ENCODE peak calls at places on chromosomes 4 and X, in four cellular contexts. G is body of pancreas, O is lung, Z is kidney epithelial cell. K is an unnamed sample.

GRCh38 chrX:133089411-133089810 is 7.5 kb downstream of the USP26 start:
- DNase-seq in G (no peak), O (no peak), Z (no peak), K (no peak)

GRCh38 chrX:78024349-78025108 is 55.1 kb upstream of the PGAM4 start:
- DNase-seq in G (peak; percentile 82), O (peak; percentile 31), Z (no peak), K (peak; percentile 79)

GRCh38 chr4:149638073-149638472 is 177.6 kb downstream of the IQCM start:
- DNase-seq in G (no peak), O (no peak), Z (no peak), K (no peak)

GRCh38 chr4:95027906-95028618 is 270.3 kb downstream of the BMPR1B start:
- DNase-seq in G (no peak), O (no peak), Z (no peak), K (no peak)

GRCh38 chrX:65406532-65406931 is 128.1 kb downstream of the LAS1L start:
- DNase-seq in G (no peak), O (no peak), Z (no peak), K (no peak)

GRCh38 chr4:18020145-18020670 is 1.3 kb downstream of the LCORL start:
- DNase-seq in G (no peak), O (no peak), Z (no peak), K (peak; percentile 44)

GRCh38 chr4:25937801-25938200 is 23.8 kb downstream of the SMIM20 start:
- DNase-seq in G (no peak), O (no peak), Z (no peak), K (no peak)

GRCh38 chrX:23559975-23560374 is 107.3 kb upstream of the PRDX4 start:
- DNase-seq in G (no peak), O (no peak), Z (no peak), K (no peak)

GRCh38 chr4:164955107-164955805 is 22.2 kb downstream of the TRIM61 start:
- DNase-seq in G (no peak), O (no peak), Z (no peak), K (no peak)

GRCh38 chr4:164959896-164960295 is 17.6 kb downstream of the TRIM61 start:
- DNase-seq in G (no peak), O (no peak), Z (no peak), K (no peak)

GRCh38 chr4:164952551-164952950 is 24.9 kb downstream of the TRIM61 start:
- DNase-seq in G (no peak), O (peak; percentile 15), Z (no peak), K (no peak)

GRCh38 chr4:164956766-164957643 is 20.5 kb downstream of the TRIM61 start:
- DNase-seq in G (peak; percentile 70), O (peak; percentile 88), Z (peak; percentile 45), K (peak; percentile 87)
- TF ChIP-seq CTCF in G (no peak), O (no peak), Z (no peak), K (no peak)

DNA sequence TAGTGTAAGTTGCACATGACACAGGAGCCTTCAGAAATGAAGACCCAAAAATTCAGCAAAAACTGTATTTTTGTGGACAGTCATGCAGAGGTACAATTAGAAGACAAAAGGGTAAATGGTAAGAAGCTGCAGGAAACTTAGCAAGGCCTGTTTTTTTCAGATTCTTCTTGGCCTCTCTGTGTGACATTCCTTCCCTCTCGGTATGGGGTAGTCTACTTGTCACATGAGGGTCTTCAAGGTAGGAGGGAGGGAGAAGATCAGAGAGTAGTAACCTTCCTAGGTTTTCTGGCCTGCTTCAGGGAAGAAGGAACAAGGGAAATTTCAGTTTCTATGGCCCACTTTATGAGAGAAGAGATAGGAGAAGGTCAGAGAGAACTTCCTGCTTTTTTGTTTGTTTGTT is 230.4 kb upstream of the PPP1R2C start:
- DNase-seq in G (no peak), O (no peak), Z (no peak), K (no peak)
- H3K4me3 ChIP-seq in G (no peak overlapping the region), O (no peak overlapping the region), Z (no peak overlapping the region), K (no peak overlapping the region)

GRCh38 chr4:185167205-185167604 is 24.1 kb downstream of the SLC25A4 start:
- DNase-seq in G (no peak), O (no peak), Z (no peak), K (no peak)
- TF ChIP-seq CTCF in G (no peak), O (no peak), Z (no peak), K (no peak)

DNA sequence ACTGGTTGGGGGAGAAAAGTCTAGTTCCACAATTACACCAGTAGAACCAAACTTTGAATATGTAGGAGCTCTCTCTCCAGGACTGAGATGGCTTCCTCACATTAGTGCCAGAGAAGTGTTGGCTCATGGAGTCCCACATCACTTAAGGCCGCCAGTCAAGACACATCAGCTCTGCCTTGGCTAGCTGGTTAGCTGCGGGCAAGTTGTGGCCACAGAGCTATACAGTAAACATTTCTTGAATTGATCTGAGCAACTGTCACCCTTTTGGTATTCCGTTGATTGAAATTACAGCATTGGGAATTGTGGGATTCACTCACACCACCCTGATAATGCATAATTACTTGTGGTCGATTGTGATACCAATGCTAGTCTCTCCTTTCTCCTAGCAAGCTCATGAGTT is 76.2 kb downstream of the LNX1 start:
- DNase-seq in G (no peak), O (no peak), Z (no peak), K (no peak)
- H3K4me3 ChIP-seq in G (no peak overlapping the region), O (no peak overlapping the region), Z (no peak overlapping the region), K (no peak overlapping the region)

GRCh38 chr4:154928640-154929257 is 147.7 kb downstream of the RBM46 start:
- DNase-seq in G (no peak), O (no peak), Z (peak; percentile 10), K (peak; percentile 23)
- TF ChIP-seq CTCF in G (peak; percentile 29), O (no peak), Z (peak; percentile 68), K (no peak)

GRCh38 chrX:136112781-136113180 is 34.6 kb upstream of the FHL1 start:
- DNase-seq in G (no peak), O (no peak), Z (no peak), K (no peak)

GRCh38 chrX:136115909-136116297 is 31.4 kb upstream of the FHL1 start:
- DNase-seq in G (no peak), O (no peak), Z (no peak), K (no peak)

GRCh38 chrX:136112286-136112685 is 35.0 kb upstream of the FHL1 start:
- DNase-seq in G (no peak), O (no peak), Z (no peak), K (no peak)

DNA sequence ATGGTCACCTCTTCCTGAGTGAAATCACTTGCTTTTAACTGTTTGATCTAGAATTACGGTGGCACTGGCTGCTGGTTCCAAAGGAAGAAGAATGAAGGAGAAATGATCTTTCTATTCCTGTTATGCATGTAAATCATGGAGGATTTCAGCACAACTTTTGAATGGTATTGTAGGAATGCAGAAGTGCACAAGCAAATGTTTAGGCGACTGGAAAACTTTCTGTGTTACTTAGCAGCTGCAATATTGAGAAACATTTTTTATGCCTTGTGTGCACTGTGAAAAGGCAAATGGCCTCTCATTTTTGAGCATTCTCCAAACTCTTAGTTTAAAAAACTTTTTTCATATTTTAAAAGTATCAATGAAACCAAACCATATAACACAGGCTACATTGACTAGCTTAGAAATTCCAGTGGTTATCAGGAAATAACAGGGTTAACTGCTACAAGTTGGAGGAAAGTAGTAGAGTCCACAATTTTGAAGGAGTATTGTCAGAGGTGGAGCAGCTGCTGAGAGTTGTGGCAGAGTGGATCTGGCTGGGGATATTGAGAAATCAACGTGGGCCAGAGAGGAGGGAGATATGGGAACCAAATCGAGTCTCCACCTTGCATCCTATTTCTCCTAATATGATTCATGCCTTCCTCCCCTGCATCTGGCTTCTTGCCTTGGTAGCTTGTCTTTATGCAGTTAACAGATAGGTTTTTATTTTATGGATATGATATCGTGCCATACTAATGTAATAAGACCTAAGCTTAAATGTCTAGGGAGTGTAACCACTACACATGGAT is 32.0 kb upstream of the FHL1 start:
- DNase-seq in G (no peak), O (no peak), Z (no peak), K (no peak)
- H3K4me3 ChIP-seq in G (no peak overlapping the region), O (no peak overlapping the region), Z (no peak overlapping the region), K (no peak overlapping the region)

GRCh38 chr4:98506462-98507132 is 151.8 kb downstream of the TSPAN5 start:
- DNase-seq in G (no peak), O (no peak), Z (no peak), K (no peak)
- TF ChIP-seq CTCF in G (peak; percentile 9), O (no peak), Z (peak; percentile 42), K (no peak)

GRCh38 chr4:121688261-121688660 is 8.5 kb downstream of the ANXA5 start:
- DNase-seq in G (no peak), O (no peak), Z (no peak), K (no peak)
- H3K4me3 ChIP-seq in G (no peak overlapping the region), O (no peak overlapping the region), Z (no peak overlapping the region), K (no peak overlapping the region)